ENCODE peak calls at places on chromosomes 2 and 18, in eight cellular contexts. One of them, this sample, is unnamed.

GRCh38 chr2:161905389-161906046 is 168.5 kb downstream of the DPP4 start:
- DNase-seq in left lung: no peak
- DNase-seq in transverse colon: no peak
- DNase-seq in ascending aorta: no peak
- DNase-seq in IMR-90: no peak
- DNase-seq in sigmoid colon: no peak
- DNase-seq in gastrocnemius medialis: no peak
- DNase-seq in A549: no peak
- DNase-seq in this sample: no peak

GRCh38 chr18:27413495-27414401 is 228.6 kb upstream of the CHST9 start:
- DNase-seq in IMR-90: no peak
- DNase-seq in transverse colon: no peak
- DNase-seq in sigmoid colon: peak; percentile 72
- DNase-seq in left lung: no peak
- DNase-seq in ascending aorta: no peak
- DNase-seq in A549: no peak
- DNase-seq in gastrocnemius medialis: peak; percentile 58
- DNase-seq in this sample: no peak

GRCh38 chr2:26162963-26163362 is 9.9 kb upstream of the GAREM2 start:
- DNase-seq in transverse colon: no peak
- DNase-seq in IMR-90: no peak
- DNase-seq in sigmoid colon: peak; percentile 6
- DNase-seq in A549: no peak
- DNase-seq in gastrocnemius medialis: no peak
- DNase-seq in left lung: no peak
- DNase-seq in ascending aorta: no peak
- DNase-seq in this sample: peak; percentile 35

GRCh38 chr2:226002438-226002837 is 602.9 kb downstream of the NYAP2 start:
- DNase-seq in transverse colon: no peak
- DNase-seq in sigmoid colon: no peak
- DNase-seq in ascending aorta: peak; percentile 65
- DNase-seq in A549: peak; percentile 26
- DNase-seq in IMR-90: peak; percentile 90
- DNase-seq in gastrocnemius medialis: peak; percentile 47
- DNase-seq in left lung: no peak
- DNase-seq in this sample: no peak

GRCh38 chr2:230956827-230957755 is 32.0 kb upstream of the GPR55 start:
- DNase-seq in A549: peak; percentile 73
- DNase-seq in gastrocnemius medialis: no peak
- DNase-seq in transverse colon: peak; percentile 64
- DNase-seq in ascending aorta: no peak
- DNase-seq in sigmoid colon: no peak
- DNase-seq in IMR-90: peak; percentile 49
- DNase-seq in left lung: peak; percentile 87
- DNase-seq in this sample: no peak

GRCh38 chr2:159285929-159286708 is at the start of gene WDSUB1:
- DNase-seq in A549: no peak
- DNase-seq in ascending aorta: peak; percentile 86
- DNase-seq in gastrocnemius medialis: peak; percentile 60
- DNase-seq in transverse colon: peak; percentile 73
- DNase-seq in sigmoid colon: peak; percentile 85
- DNase-seq in IMR-90: peak; percentile 71
- DNase-seq in left lung: peak; percentile 88
- DNase-seq in this sample: peak; percentile 88

GRCh38 chr2:201699384-201699783 is 940 bp upstream of the MPP4 start:
- DNase-seq in IMR-90: no peak
- DNase-seq in transverse colon: no peak
- DNase-seq in sigmoid colon: no peak
- DNase-seq in gastrocnemius medialis: no peak
- DNase-seq in A549: no peak
- DNase-seq in left lung: no peak
- DNase-seq in ascending aorta: no peak
- DNase-seq in this sample: no peak

GRCh38 chr2:230413465-230413864 is 2.5 kb upstream of the SP100 start:
- DNase-seq in sigmoid colon: no peak
- DNase-seq in left lung: no peak
- DNase-seq in IMR-90: no peak
- DNase-seq in A549: no peak
- DNase-seq in transverse colon: no peak
- DNase-seq in ascending aorta: no peak
- DNase-seq in gastrocnemius medialis: no peak
- DNase-seq in this sample: no peak

GRCh38 chr2:11417946-11418585 is 47.9 kb downstream of the E2F6 start:
- DNase-seq in left lung: no peak
- DNase-seq in gastrocnemius medialis: peak; percentile 39
- DNase-seq in sigmoid colon: no peak
- DNase-seq in A549: peak; percentile 47
- DNase-seq in ascending aorta: no peak
- DNase-seq in IMR-90: no peak
- DNase-seq in transverse colon: no peak
- DNase-seq in this sample: no peak

GRCh38 chr2:120959426-120959825 is 223.8 kb downstream of the GLI2 start:
- DNase-seq in left lung: peak; percentile 71
- DNase-seq in transverse colon: no peak
- DNase-seq in sigmoid colon: peak; percentile 89
- DNase-seq in IMR-90: no peak
- DNase-seq in gastrocnemius medialis: no peak
- DNase-seq in ascending aorta: no peak
- DNase-seq in A549: no peak
- DNase-seq in this sample: no peak

GRCh38 chr2:70995227-70995729 is 605 bp upstream of the TEX261 start:
- DNase-seq in transverse colon: peak; percentile 52
- DNase-seq in gastrocnemius medialis: no peak
- DNase-seq in sigmoid colon: peak; percentile 65
- DNase-seq in A549: peak; percentile 80
- DNase-seq in ascending aorta: peak; percentile 70
- DNase-seq in IMR-90: peak; percentile 17
- DNase-seq in left lung: no peak
- DNase-seq in this sample: peak; percentile 69

DNA sequence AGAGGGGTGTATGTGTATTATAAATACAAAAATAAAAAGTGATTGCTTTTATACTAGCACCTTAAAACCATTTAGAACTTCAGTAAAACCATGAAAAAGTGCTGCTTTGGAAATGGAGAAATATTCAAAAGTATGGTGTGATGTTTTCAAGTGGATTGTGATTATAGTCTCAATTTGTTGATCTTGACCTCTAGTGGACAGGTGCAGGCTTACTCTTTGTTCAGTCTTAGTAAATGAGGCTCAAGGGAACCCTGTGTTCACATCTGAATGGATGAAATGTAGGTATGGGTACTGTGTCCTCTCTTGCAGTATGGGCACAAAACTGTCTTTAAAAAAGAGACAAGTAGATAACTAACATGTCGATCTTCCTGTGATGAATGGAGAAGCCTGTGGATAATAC is 145.8 kb downstream of the MCFD2 start:
- DNase-seq in gastrocnemius medialis: no peak
- DNase-seq in IMR-90: peak; percentile 23
- DNase-seq in sigmoid colon: no peak
- DNase-seq in A549: no peak
- DNase-seq in left lung: no peak
- DNase-seq in transverse colon: no peak
- DNase-seq in ascending aorta: no peak
- DNase-seq in this sample: no peak
- TF ChIP-seq CTCF in gastrocnemius medialis: no peak
- TF ChIP-seq CTCF in IMR-90: peak; percentile 3
- TF ChIP-seq CTCF in sigmoid colon: no peak
- TF ChIP-seq CTCF in A549: peak; percentile 45
- TF ChIP-seq CTCF in left lung: no peak
- TF ChIP-seq CTCF in transverse colon: peak; percentile 24
- TF ChIP-seq CTCF in ascending aorta: no peak
- TF ChIP-seq CTCF in this sample: no peak

GRCh38 chr2:144546933-144547332 is 27.0 kb upstream of the ZEB2 start:
- DNase-seq in gastrocnemius medialis: no peak
- DNase-seq in A549: no peak
- DNase-seq in left lung: no peak
- DNase-seq in transverse colon: no peak
- DNase-seq in IMR-90: peak; percentile 16
- DNase-seq in sigmoid colon: no peak
- DNase-seq in ascending aorta: no peak
- DNase-seq in this sample: no peak
- H3K27ac ChIP-seq in gastrocnemius medialis: no peak overlapping the region
- H3K27ac ChIP-seq in A549: no peak overlapping the region
- H3K27ac ChIP-seq in left lung: no peak overlapping the region
- H3K27ac ChIP-seq in transverse colon: no peak overlapping the region
- H3K27ac ChIP-seq in IMR-90: no peak overlapping the region
- H3K27ac ChIP-seq in sigmoid colon: no peak overlapping the region
- H3K27ac ChIP-seq in ascending aorta: no peak overlapping the region
- H3K27ac ChIP-seq in this sample: no peak overlapping the region

GRCh38 chr2:229273384-229274338 is 2.6 kb upstream of the PID1 start:
- DNase-seq in A549: peak; percentile 69
- DNase-seq in IMR-90: peak; percentile 67
- DNase-seq in gastrocnemius medialis: no peak
- DNase-seq in transverse colon: peak; percentile 86
- DNase-seq in sigmoid colon: peak; percentile 80
- DNase-seq in ascending aorta: peak; percentile 77
- DNase-seq in left lung: no peak
- DNase-seq in this sample: no peak
- H3K4me3 ChIP-seq in A549: peak overlapping the region; percentile 27
- H3K4me3 ChIP-seq in IMR-90: no peak overlapping the region
- H3K4me3 ChIP-seq in gastrocnemius medialis: peak overlapping the region; percentile 42
- H3K4me3 ChIP-seq in transverse colon: peak overlapping the region; percentile 13
- H3K4me3 ChIP-seq in sigmoid colon: peak overlapping the region; percentile 29
- H3K4me3 ChIP-seq in ascending aorta: peak overlapping the region; percentile 51
- H3K4me3 ChIP-seq in left lung: no peak overlapping the region
- H3K4me3 ChIP-seq in this sample: peak overlapping the region; percentile 53

DNA sequence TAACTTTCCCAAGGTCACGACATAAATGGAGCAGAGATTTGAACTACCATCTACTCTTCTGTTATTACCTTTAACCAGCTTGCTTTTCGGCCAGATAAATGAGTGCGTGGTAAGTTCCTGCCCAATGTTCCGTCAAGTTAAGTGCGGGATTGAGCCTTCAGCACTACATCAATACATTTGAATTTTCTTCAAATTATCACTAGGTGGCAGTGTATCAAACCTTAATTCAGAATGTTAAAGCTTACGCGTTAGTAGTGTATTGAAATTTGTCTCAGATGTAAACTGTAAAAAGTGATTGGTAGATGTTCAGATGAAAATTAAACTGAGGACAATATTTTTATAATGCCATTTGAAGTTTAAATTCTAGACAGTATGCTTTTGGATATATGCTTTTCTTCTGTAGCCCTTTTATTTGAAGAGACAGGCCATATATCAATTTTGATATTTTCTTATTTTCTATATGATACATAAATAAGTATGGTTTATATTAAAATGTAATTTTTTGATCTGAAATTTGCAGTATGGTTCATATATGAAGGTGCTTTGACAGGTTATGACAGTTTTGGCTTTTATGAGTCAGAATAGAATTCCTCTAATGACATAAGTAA is 681.3 kb downstream of the ADCYAP1 start:
- DNase-seq in A549: peak; percentile 0
- DNase-seq in ascending aorta: no peak
- DNase-seq in sigmoid colon: no peak
- DNase-seq in IMR-90: peak; percentile 3
- DNase-seq in transverse colon: no peak
- DNase-seq in gastrocnemius medialis: no peak
- DNase-seq in left lung: no peak
- DNase-seq in this sample: no peak
- TF ChIP-seq CTCF in A549: peak; percentile 50
- TF ChIP-seq CTCF in ascending aorta: peak; percentile 8
- TF ChIP-seq CTCF in sigmoid colon: peak; percentile 30
- TF ChIP-seq CTCF in IMR-90: peak; percentile 34
- TF ChIP-seq CTCF in transverse colon: peak; percentile 16
- TF ChIP-seq CTCF in gastrocnemius medialis: peak; percentile 25
- TF ChIP-seq CTCF in left lung: peak; percentile 34
- TF ChIP-seq CTCF in this sample: peak; percentile 21

GRCh38 chr18:51083398-51083797 is 53.4 kb downstream of the SMAD4 start:
- DNase-seq in gastrocnemius medialis: no peak
- DNase-seq in left lung: no peak
- DNase-seq in ascending aorta: no peak
- DNase-seq in transverse colon: no peak
- DNase-seq in IMR-90: no peak
- DNase-seq in sigmoid colon: no peak
- DNase-seq in A549: no peak
- DNase-seq in this sample: no peak
- H3K27ac ChIP-seq in gastrocnemius medialis: no peak overlapping the region
- H3K27ac ChIP-seq in left lung: no peak overlapping the region
- H3K27ac ChIP-seq in ascending aorta: no peak overlapping the region
- H3K27ac ChIP-seq in transverse colon: no peak overlapping the region
- H3K27ac ChIP-seq in IMR-90: no peak overlapping the region
- H3K27ac ChIP-seq in sigmoid colon: no peak overlapping the region
- H3K27ac ChIP-seq in A549: no peak overlapping the region
- H3K27ac ChIP-seq in this sample: no peak overlapping the region

GRCh38 chr2:240136013-240136670 is at the start of gene COPS9:
- DNase-seq in gastrocnemius medialis: peak; percentile 81
- DNase-seq in transverse colon: peak; percentile 88
- DNase-seq in sigmoid colon: peak; percentile 92
- DNase-seq in left lung: peak; percentile 97
- DNase-seq in A549: peak; percentile 85
- DNase-seq in ascending aorta: peak; percentile 91
- DNase-seq in IMR-90: peak; percentile 85
- DNase-seq in this sample: peak; percentile 83

GRCh38 chr2:240134956-240135520 is 1.1 kb downstream of the COPS9 start:
- DNase-seq in gastrocnemius medialis: no peak
- DNase-seq in sigmoid colon: no peak
- DNase-seq in A549: no peak
- DNase-seq in transverse colon: no peak
- DNase-seq in left lung: peak; percentile 52
- DNase-seq in ascending aorta: peak; percentile 33
- DNase-seq in IMR-90: no peak
- DNase-seq in this sample: no peak

GRCh38 chr2:240135706-240136012 is 446 bp downstream of the COPS9 start:
- DNase-seq in transverse colon: no peak
- DNase-seq in ascending aorta: no peak
- DNase-seq in left lung: no peak
- DNase-seq in sigmoid colon: no peak
- DNase-seq in gastrocnemius medialis: no peak
- DNase-seq in IMR-90: no peak
- DNase-seq in A549: peak; percentile 32
- DNase-seq in this sample: no peak

GRCh38 chr2:240133401-240133800 is 2.7 kb downstream of the COPS9 start:
- DNase-seq in transverse colon: no peak
- DNase-seq in gastrocnemius medialis: no peak
- DNase-seq in ascending aorta: peak; percentile 28
- DNase-seq in left lung: peak; percentile 23
- DNase-seq in IMR-90: no peak
- DNase-seq in A549: no peak
- DNase-seq in sigmoid colon: no peak
- DNase-seq in this sample: no peak

GRCh38 chr2:240134466-240134865 is 1.6 kb downstream of the COPS9 start:
- DNase-seq in A549: no peak
- DNase-seq in left lung: peak; percentile 36
- DNase-seq in gastrocnemius medialis: no peak
- DNase-seq in transverse colon: no peak
- DNase-seq in sigmoid colon: no peak
- DNase-seq in IMR-90: no peak
- DNase-seq in ascending aorta: peak; percentile 50
- DNase-seq in this sample: no peak
- H3K4me3 ChIP-seq in A549: peak overlapping the region; percentile 97
- H3K4me3 ChIP-seq in left lung: no peak overlapping the region
- H3K4me3 ChIP-seq in gastrocnemius medialis: no peak overlapping the region
- H3K4me3 ChIP-seq in transverse colon: no peak overlapping the region
- H3K4me3 ChIP-seq in sigmoid colon: no peak overlapping the region
- H3K4me3 ChIP-seq in IMR-90: no peak overlapping the region
- H3K4me3 ChIP-seq in ascending aorta: no peak overlapping the region
- H3K4me3 ChIP-seq in this sample: no peak overlapping the region